ENCODE peak calls at places on chromosomes 2 and 18, in seven cellular contexts. U, G, F, H, Q, P and Z are unnamed samples.

GRCh38 chr18:35343488-35343935 is 708 bp downstream of the ZNF24 start:
- ATAC-seq in Q (no peak), U (no peak), G (no peak), F (no peak), P (no peak), H (no peak), Z (no peak)

GRCh38 chr2:187208199-187208785 is 239.8 kb downstream of the CALCRL start:
- ATAC-seq in H (no peak), U (no peak), P (no peak), G (no peak), Q (no peak), F (no peak), Z (no peak)

GRCh38 chr2:143936758-143937562 is 583.0 kb downstream of the ZEB2 start:
- ATAC-seq in F (peak; percentile 74), P (peak; percentile 88), U (peak; percentile 78), H (peak; percentile 67), G (peak; percentile 69), Q (peak; percentile 48), Z (peak; percentile 59)

GRCh38 chr2:85674417-85674816 is 6.4 kb upstream of the SFTPB start:
- ATAC-seq in H (no peak), G (no peak), U (peak; percentile 87), Q (no peak), P (no peak), F (no peak), Z (no peak)

GRCh38 chr2:26274058-26274613 is 29.4 kb downstream of the HADHB start:
- ATAC-seq in Q (no peak), P (no peak), G (no peak), F (no peak), H (peak; percentile 83), U (peak; percentile 89), Z (peak; percentile 89)

GRCh38 chr2:215505044-215505786 is 69.3 kb upstream of the FN1 start:
- ATAC-seq in H (peak; percentile 77), F (no peak), Q (no peak), G (no peak), P (no peak), U (no peak), Z (no peak)

GRCh38 chr2:151733781-151734672 is at the start of gene NEB:
- ATAC-seq in Q (no peak), F (no peak), P (no peak), G (no peak), U (peak; percentile 79), H (no peak), Z (no peak)

GRCh38 chr2:186691900-186692299 is 2.0 kb upstream of the FAM171B start:
- ATAC-seq in Q (no peak), U (no peak), G (no peak), P (no peak), H (no peak), F (no peak), Z (no peak)

GRCh38 chr2:108069515-108070310 is 83.4 kb downstream of the SLC5A7 start:
- ATAC-seq in P (no peak), U (no peak), F (no peak), Q (no peak), H (no peak), G (no peak), Z (no peak)

GRCh38 chr2:160306985-160307384 is 106.9 kb upstream of the ITGB6 start:
- ATAC-seq in Q (no peak), U (peak; percentile 50), P (no peak), F (no peak), H (no peak), G (no peak), Z (no peak)

GRCh38 chr2:177352441-177353070 is 40.0 kb upstream of the AGPS start:
- ATAC-seq in P (no peak), Q (no peak), U (no peak), H (peak; percentile 65), F (no peak), G (no peak), Z (peak; percentile 23)

GRCh38 chr2:73952499-73953446 is 26.1 kb downstream of the DGUOK start:
- ATAC-seq in F (no peak), H (peak; percentile 97), G (no peak), Q (peak; percentile 45), P (no peak), U (peak; percentile 56), Z (peak; percentile 65)

GRCh38 chr2:232800166-232800565 is 23.8 kb upstream of the KCNJ13 start:
- ATAC-seq in P (no peak), Q (no peak), G (no peak), U (no peak), F (no peak), H (no peak), Z (no peak)

GRCh38 chr2:219086215-219086614 is 25.5 kb upstream of the IHH start:
- ATAC-seq in U (no peak), H (peak; percentile 63), F (no peak), G (no peak), Q (no peak), P (no peak), Z (no peak)

GRCh38 chr18:35653392-35653791 is 71.9 kb downstream of the GALNT1 start:
- ATAC-seq in G (no peak), P (no peak), F (no peak), U (peak; percentile 57), Q (no peak), H (no peak), Z (no peak)

GRCh38 chr2:50953021-50953420 is 78.9 kb downstream of the NRXN1 start:
- ATAC-seq in F (no peak), U (no peak), G (no peak), H (no peak), P (no peak), Q (no peak), Z (peak; percentile 99)

GRCh38 chr2:221467610-221468009 is 104.5 kb downstream of the EPHA4 start:
- ATAC-seq in P (no peak), H (no peak), U (peak; percentile 51), Q (no peak), F (no peak), G (no peak), Z (peak; percentile 48)

GRCh38 chr2:233400341-233400740 is 46.0 kb downstream of the DGKD start:
- ATAC-seq in F (no peak), H (no peak), P (peak; percentile 49), U (no peak), G (no peak), Q (peak; percentile 36), Z (peak; percentile 8)

GRCh38 chr2:235951980-235952379 is 216.2 kb downstream of the GBX2 start:
- ATAC-seq in G (peak; percentile 74), F (peak; percentile 90), U (no peak), Q (peak; percentile 83), H (no peak), P (peak; percentile 60), Z (no peak)

GRCh38 chr2:181959508-181959907 is 26.1 kb upstream of the PPP1R1C start:
- ATAC-seq in G (no peak), Q (no peak), F (no peak), H (no peak), P (no peak), U (no peak), Z (no peak)

GRCh38 chr2:195594248-195594647 is 62.8 kb upstream of the SLC39A10 start:
- ATAC-seq in H (no peak), G (no peak), Q (no peak), U (no peak), F (no peak), P (no peak), Z (no peak)

GRCh38 chr2:239574054-239574433 is 173.2 kb upstream of the HDAC4 start:
- ATAC-seq in G (no peak), H (no peak), F (no peak), Q (no peak), P (no peak), U (no peak), Z (no peak)

GRCh38 chr2:173762864-173763263 is 202.3 kb downstream of the SP3 start:
- ATAC-seq in Q (no peak), H (no peak), U (no peak), G (no peak), P (no peak), F (no peak), Z (no peak)

GRCh38 chr2:210440206-210440605 is 36.4 kb downstream of the LANCL1 start:
- ATAC-seq in P (no peak), H (peak; percentile 79), Q (no peak), F (no peak), G (no peak), U (no peak), Z (no peak)

GRCh38 chr2:98909381-98910211 is 26.4 kb downstream of the CRACDL start:
- ATAC-seq in U (peak; percentile 77), P (no peak), F (no peak), H (peak; percentile 83), G (no peak), Q (no peak), Z (peak; percentile 24)

GRCh38 chr2:101706819-101707177 is 9.3 kb downstream of the MAP4K4 start:
- ATAC-seq in F (peak; percentile 49), Q (peak; percentile 69), U (no peak), G (peak; percentile 70), H (no peak), P (peak; percentile 64), Z (no peak)

GRCh38 chr2:239831272-239831731 is 193.8 kb downstream of the NDUFA10 start:
- ATAC-seq in F (no peak), P (no peak), Q (no peak), U (no peak), G (no peak), H (peak; percentile 41), Z (no peak)

GRCh38 chr2:46067501-46068292 is 229.5 kb upstream of the EPAS1 start:
- ATAC-seq in Q (peak; percentile 80), H (peak; percentile 19), G (peak; percentile 73), P (peak; percentile 89), U (peak; percentile 36), F (peak; percentile 82), Z (no peak)